ENCODE peak calls at places on chromosomes 12 and 14, in four cellular contexts. O is IMR-90, L is A549, W is right cardiac atrium. C is an unnamed sample.

GRCh38 chr12:48356041-48356768 is 5.5 kb upstream of the ZNF641 start:
- DNase-seq in O (no peak), L (peak), W (no peak), C (no peak)

GRCh38 chr12:12612403-12612802 is 727 bp downstream of the CREBL2 start:
- DNase-seq in O (peak), L (peak), W (no peak), C (peak)

GRCh38 chr12:14211829-14212455 is 153.5 kb upstream of the ATF7IP start:
- DNase-seq in O (no peak), L (no peak), W (no peak), C (peak)

GRCh38 chr12:119225454-119225853 is 46.7 kb downstream of the HSPB8 start:
- DNase-seq in O (no peak), L (no peak), W (no peak), C (no peak)

GRCh38 chr14:38208825-38209562 is 1.3 kb downstream of the SSTR1 start:
- DNase-seq in O (peak), L (no peak), W (peak), C (peak)

GRCh38 chr14:24339284-24340151 is at the start of gene RIPK3:
- DNase-seq in O (no peak), L (no peak), W (peak), C (peak)

GRCh38 chr14:30227871-30228270 is 300.2 kb upstream of the PRKD1 start:
- DNase-seq in O (peak), L (no peak), W (no peak), C (peak)

GRCh38 chr12:33253123-33253522 is 186.5 kb downstream of the SYT10 start:
- DNase-seq in O (no peak), L (no peak), W (no peak), C (no peak)

GRCh38 chr12:93638954-93639353 is 38.2 kb upstream of the CRADD start:
- DNase-seq in O (no peak), L (no peak), W (no peak), C (no peak)

GRCh38 chr14:76904740-76905569 is 78.7 kb downstream of the LRRC74A start:
- DNase-seq in O (peak), L (peak), W (peak), C (no peak)

GRCh38 chr14:89473979-89474378 is 56.9 kb upstream of the FOXN3 start:
- DNase-seq in O (peak), L (no peak), W (no peak), C (no peak)

GRCh38 chr12:28933864-28934527 is 215.1 kb upstream of the FAR2 start:
- DNase-seq in O (peak), L (no peak), W (no peak), C (no peak)

GRCh38 chr14:73630009-73630780 is 14.6 kb upstream of the DNAL1 start:
- DNase-seq in O (no peak), L (no peak), W (no peak), C (no peak)

GRCh38 chr12:52749827-52750226 is 27.3 kb downstream of the KRT76 start:
- DNase-seq in O (no peak), L (no peak), W (no peak), C (no peak)

GRCh38 chr14:88746042-88746441 is 46.7 kb downstream of the EML5 start:
- DNase-seq in O (peak), L (no peak), W (no peak), C (no peak)

GRCh38 chr12:13173012-13173441 is 23.5 kb upstream of the EMP1 start:
- DNase-seq in O (peak), L (no peak), W (no peak), C (no peak)

GRCh38 chr12:7450667-7451066 is 6.7 kb upstream of the CD163L1 start:
- DNase-seq in O (no peak), L (peak), W (no peak), C (no peak)

GRCh38 chr12:12922191-12922616 is 29.8 kb downstream of the GPRC5D start:
- DNase-seq in O (peak), L (peak), W (no peak), C (no peak)

GRCh38 chr12:22924391-22924790 is 299.4 kb downstream of the ETNK1 start:
- DNase-seq in O (no peak), L (no peak), W (no peak), C (no peak)

GRCh38 chr12:108234155-108234554 is 105.0 kb downstream of the CMKLR1 start:
- DNase-seq in O (no peak), L (no peak), W (no peak), C (no peak)

GRCh38 chr12:27822076-27822712 is 42.2 kb upstream of the MANSC4 start:
- DNase-seq in O (peak), L (peak), W (no peak), C (no peak)

GRCh38 chr12:122963928-122964240 is 2.4 kb downstream of the ABCB9 start:
- DNase-seq in O (peak), L (no peak), W (peak), C (no peak)

GRCh38 chr14:27145170-27145569 is 547.3 kb upstream of the NOVA1 start:
- DNase-seq in O (no peak), L (no peak), W (no peak), C (no peak)

GRCh38 chr14:20365928-20366327 is 22.5 kb downstream of the PARP2 start:
- DNase-seq in O (no peak), L (no peak), W (no peak), C (no peak)
- H3K4me3 ChIP-seq in O (no peak), L (no peak), W (no peak), C (no peak)

DNA sequence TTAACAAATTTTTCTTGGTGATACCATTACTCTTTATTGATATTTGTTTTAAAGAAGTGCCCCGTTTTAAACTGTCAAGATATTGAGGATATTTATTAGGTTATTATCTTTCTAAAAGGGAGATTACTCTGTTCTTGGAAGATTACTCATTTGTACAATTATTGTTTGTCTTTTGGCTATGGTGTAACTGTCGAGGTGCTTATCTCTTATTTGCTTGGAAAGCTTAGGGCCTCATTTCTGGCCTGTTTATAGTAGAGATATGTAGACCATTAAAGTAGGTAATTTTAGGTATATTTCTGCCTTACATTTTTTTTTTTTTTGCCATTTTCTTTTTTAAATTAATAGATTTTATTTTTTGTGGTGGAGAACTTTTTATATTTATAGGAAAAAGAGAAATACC is 74.2 kb downstream of the KTN1 start:
- DNase-seq in O (no peak), L (no peak), W (no peak), C (no peak)
- H3K27ac ChIP-seq in O (no peak), L (no peak), W (no peak), C (no peak)

DNA sequence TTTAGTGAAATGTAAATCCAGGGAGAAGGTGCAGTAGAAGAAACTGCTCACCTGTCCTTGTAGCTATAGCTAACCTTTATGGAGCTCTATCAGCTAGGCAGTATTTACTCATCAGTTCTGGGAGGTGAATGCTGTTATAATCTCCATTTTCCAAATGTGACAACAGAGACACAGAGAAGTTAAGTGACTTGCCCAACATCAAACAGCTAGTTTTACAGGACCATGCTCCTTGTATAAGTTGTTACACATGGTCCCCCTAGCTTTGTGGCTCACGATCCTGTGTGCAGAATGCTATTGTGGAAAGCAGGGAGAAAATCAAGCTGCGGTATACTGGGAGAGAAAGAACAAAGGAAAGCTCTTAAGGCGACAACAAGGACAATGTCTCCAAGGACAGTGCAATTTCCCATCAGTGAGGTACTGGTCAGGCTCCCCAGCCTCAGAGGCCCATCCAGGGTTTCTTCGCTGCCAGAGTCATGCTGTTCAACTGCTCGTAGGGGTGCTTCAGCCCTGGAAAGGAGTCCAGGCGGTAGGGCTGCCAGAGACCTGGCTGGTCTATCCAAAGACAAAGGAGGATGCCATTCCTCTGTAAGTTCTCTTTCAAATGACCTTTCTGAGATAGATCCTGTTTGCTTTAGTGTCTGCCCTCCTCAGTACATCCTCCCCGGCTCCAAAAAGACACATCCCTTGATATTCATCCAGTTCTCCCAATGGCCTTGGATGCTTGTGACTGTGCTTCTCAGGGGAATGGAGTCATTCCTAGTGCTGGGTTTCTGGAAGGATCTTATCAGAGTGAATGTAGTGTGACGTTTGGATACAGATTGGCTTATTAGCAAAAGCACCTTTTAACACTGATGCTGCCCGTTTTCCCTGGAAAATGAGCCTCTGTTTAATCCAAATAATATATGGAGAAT is 95.5 kb downstream of the ARF6 start:
- DNase-seq in O (no peak), L (no peak), W (no peak), C (no peak)
- H3K4me3 ChIP-seq in O (no peak), L (no peak), W (no peak), C (no peak)

DNA sequence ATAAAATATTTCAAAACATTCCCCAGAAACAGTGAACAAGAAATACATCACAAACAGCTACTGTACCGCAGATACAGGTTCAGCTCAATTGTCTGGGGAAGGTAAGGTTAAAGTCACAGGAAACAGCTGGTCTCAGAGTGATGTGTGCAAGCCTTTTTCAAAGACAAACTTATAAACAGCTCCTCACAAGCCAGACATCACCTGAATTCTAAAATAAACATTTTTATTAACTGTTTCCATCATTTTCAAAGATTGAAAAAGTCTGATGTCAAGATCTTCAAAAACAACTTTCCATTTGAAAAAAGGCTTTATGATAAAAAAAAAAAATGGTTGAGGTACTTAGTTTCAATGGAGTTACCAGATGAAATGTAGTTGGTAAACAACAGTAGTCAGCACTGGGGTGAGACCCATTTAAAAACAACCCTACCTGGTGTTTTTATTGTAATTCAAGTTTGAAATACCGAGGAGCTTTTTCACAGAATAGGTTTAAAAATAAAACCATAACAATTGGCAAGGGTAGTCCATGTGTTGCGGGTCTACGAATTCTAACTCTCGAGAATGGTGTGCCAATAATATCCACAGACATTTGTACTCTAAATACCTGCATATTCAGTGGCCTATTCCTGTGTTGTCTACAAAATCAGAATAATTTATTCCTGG is 3.9 kb downstream of the BTG1 start:
- DNase-seq in O (no peak), L (no peak), W (no peak), C (peak)
- H3K27ac ChIP-seq in O (peak), L (peak), W (peak), C (peak)

GRCh38 chr14:28770061-28770460 is 3.5 kb downstream of the FOXG1 start:
- DNase-seq in O (no peak), L (no peak), W (no peak), C (no peak)
- H3K4me3 ChIP-seq in O (no peak), L (no peak), W (no peak), C (no peak)

GRCh38 chr12:131862084-131862441 is 32.4 kb upstream of the ULK1 start:
- DNase-seq in O (no peak), L (no peak), W (peak), C (no peak)

GRCh38 chr12:131861261-131862083 is 33.0 kb upstream of the ULK1 start:
- DNase-seq in O (no peak), L (no peak), W (peak), C (no peak)

GRCh38 chr12:131863711-131864396 is 30.6 kb upstream of the ULK1 start:
- DNase-seq in O (no peak), L (peak), W (peak), C (no peak)

GRCh38 chr12:131862994-131863710 is 31.3 kb upstream of the ULK1 start:
- DNase-seq in O (no peak), L (peak), W (peak), C (no peak)

DNA sequence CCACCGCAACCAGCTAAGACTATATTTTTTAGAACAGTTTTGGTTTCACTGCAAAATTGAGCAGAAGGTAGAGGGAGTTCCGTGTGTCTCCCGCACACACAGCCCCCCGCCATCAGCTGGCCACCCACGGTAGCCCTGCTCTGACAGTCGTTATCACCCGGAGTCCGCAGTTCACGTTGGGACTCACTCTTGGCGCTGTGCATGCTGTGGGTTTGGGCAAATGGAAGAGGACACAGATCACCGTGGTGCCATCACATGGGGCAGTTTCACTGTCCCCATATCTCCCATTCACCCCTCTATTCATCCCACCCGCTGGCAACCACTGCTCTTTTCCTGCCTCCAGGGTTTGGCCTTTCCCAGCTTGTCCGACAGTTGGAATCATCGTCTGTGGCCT is 31.8 kb upstream of the ULK1 start:
- DNase-seq in O (no peak), L (no peak), W (peak), C (no peak)
- H3K27ac ChIP-seq in O (no peak), L (peak), W (no peak), C (no peak)

GRCh38 chr14:85088231-85088630 is 441.7 kb upstream of the FLRT2 start:
- DNase-seq in O (no peak), L (no peak), W (no peak), C (no peak)

GRCh38 chr14:85085981-85086380 is 444.0 kb upstream of the FLRT2 start:
- DNase-seq in O (no peak), L (no peak), W (no peak), C (no peak)

GRCh38 chr14:85093631-85094330 is 436.2 kb upstream of the FLRT2 start:
- DNase-seq in O (peak), L (no peak), W (no peak), C (no peak)

GRCh38 chr14:85087201-85087600 is 442.7 kb upstream of the FLRT2 start:
- DNase-seq in O (peak), L (no peak), W (no peak), C (no peak)

GRCh38 chr14:85090681-85091080 is 439.3 kb upstream of the FLRT2 start:
- DNase-seq in O (peak), L (no peak), W (no peak), C (no peak)
- H3K4me3 ChIP-seq in O (no peak), L (no peak), W (no peak), C (no peak)

DNA sequence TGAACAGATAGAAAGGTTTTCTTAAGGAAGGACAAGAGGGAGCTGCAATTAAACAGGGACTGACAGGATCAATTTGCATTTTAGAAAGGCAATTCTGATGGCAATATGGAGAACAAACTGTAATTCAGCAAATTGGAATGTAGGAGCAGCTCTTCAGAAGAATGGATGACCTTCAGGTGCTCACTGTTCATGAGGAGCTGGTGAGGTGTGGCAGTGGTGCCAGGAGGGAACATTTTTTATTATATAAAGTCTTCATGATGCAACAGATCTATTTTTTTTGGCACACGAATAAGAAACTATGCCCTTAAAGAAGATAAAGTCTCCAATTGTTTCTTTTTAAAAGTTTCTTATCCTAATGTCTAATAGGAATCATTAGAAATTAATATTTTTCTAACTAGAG is 151.7 kb downstream of the SLC38A4 start:
- DNase-seq in O (no peak), L (no peak), W (no peak), C (no peak)
- H3K27ac ChIP-seq in O (no peak), L (peak), W (no peak), C (no peak)

C was measured in small intestine.